ENCODE peak calls at places on chromosomes 2 and 18, in four cellular contexts. One of them, this sample, is unnamed.
A peak's percentile ranks its signal among the peaks of the same experiment; 100 is the strongest.

GRCh38 chr2:44543773-44544725 is 182.3 kb downstream of the CAMKMT start:
- DNase-seq in mucosa of descending colon: no peak
- DNase-seq in uterus: no peak
- DNase-seq in choroid plexus epithelial cell: peak; percentile 48
- DNase-seq in this sample: peak; percentile 68

GRCh38 chr2:11102466-11102865 is 52.8 kb upstream of the SLC66A3 start:
- DNase-seq in mucosa of descending colon: no peak
- DNase-seq in choroid plexus epithelial cell: no peak
- DNase-seq in uterus: no peak
- DNase-seq in this sample: no peak

GRCh38 chr2:60119778-60120177 is 433.7 kb downstream of the BCL11A start:
- DNase-seq in choroid plexus epithelial cell: no peak
- DNase-seq in uterus: no peak
- DNase-seq in mucosa of descending colon: no peak
- DNase-seq in this sample: peak; percentile 10

GRCh38 chr2:182625814-182626213 is 90.2 kb upstream of the DNAJC10 start:
- DNase-seq in choroid plexus epithelial cell: no peak
- DNase-seq in mucosa of descending colon: no peak
- DNase-seq in uterus: no peak
- DNase-seq in this sample: peak; percentile 27

GRCh38 chr2:16302969-16303592 is 362.6 kb downstream of the CYRIA start:
- DNase-seq in mucosa of descending colon: no peak
- DNase-seq in uterus: no peak
- DNase-seq in choroid plexus epithelial cell: no peak
- DNase-seq in this sample: no peak

GRCh38 chr2:199663157-199663556 is 187.8 kb downstream of the FTCDNL1 start:
- DNase-seq in uterus: no peak
- DNase-seq in mucosa of descending colon: no peak
- DNase-seq in choroid plexus epithelial cell: no peak
- DNase-seq in this sample: no peak

GRCh38 chr2:153059338-153060052 is 341.1 kb downstream of the ARL6IP6 start:
- DNase-seq in uterus: no peak
- DNase-seq in choroid plexus epithelial cell: peak; percentile 1
- DNase-seq in mucosa of descending colon: no peak
- DNase-seq in this sample: peak; percentile 99

GRCh38 chr2:60553496-60553991 is at the start of gene BCL11A:
- DNase-seq in choroid plexus epithelial cell: peak; percentile 93
- DNase-seq in mucosa of descending colon: peak; percentile 75
- DNase-seq in uterus: no peak
- DNase-seq in this sample: peak; percentile 83

GRCh38 chr2:10424051-10424450 is 24.1 kb downstream of the ODC1 start:
- DNase-seq in uterus: no peak
- DNase-seq in mucosa of descending colon: no peak
- DNase-seq in choroid plexus epithelial cell: peak; percentile 99
- DNase-seq in this sample: no peak

GRCh38 chr2:120746179-120746549 is 10.5 kb downstream of the GLI2 start:
- DNase-seq in uterus: no peak
- DNase-seq in mucosa of descending colon: no peak
- DNase-seq in choroid plexus epithelial cell: no peak
- DNase-seq in this sample: no peak

GRCh38 chr2:202542142-202542541 is 92.6 kb upstream of the FAM117B start:
- DNase-seq in choroid plexus epithelial cell: no peak
- DNase-seq in mucosa of descending colon: no peak
- DNase-seq in uterus: peak; percentile 56
- DNase-seq in this sample: no peak
- TF ChIP-seq CTCF in choroid plexus epithelial cell: no peak
- TF ChIP-seq CTCF in mucosa of descending colon: no peak
- TF ChIP-seq CTCF in uterus: no peak
- TF ChIP-seq CTCF in this sample: no peak

DNA sequence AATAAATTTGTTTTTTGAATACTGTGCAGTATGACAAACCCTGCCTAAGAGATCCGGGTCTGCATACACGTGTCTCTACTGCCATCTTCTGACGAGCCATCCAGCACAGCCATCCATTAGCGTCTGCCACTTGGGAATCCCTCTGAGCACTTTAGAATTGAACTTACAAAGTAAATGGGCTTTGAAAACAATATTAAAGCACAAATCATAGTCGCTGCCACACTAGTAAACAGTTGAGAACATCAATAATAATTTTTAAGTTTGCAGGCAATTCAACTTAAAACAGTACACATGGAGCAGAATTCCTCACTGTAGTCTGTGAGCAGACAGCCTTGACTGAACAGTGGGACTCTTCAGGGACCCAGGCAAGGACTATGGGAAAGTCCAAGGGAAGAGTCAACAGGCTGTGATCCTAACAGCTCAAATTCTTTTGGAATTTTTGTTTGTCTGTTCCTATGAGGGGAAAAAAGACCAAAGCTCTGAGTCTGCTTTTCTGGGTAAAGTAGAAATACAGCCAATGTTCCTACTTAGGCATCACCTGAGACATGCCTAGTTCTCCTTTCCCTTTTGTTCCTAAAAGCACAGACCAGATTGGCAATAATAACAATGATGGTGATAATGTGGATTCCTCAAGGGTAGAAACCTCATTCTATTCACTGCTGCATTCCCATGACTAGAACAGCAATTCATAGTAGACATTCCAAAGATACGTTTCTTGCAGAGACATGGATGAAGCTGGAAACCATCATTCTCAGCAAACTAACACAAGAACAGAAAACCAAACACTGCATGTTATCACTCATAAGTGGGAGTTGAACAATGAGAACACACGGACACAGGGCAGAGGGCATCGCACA is 92.9 kb downstream of the MREG start:
- DNase-seq in mucosa of descending colon: no peak
- DNase-seq in choroid plexus epithelial cell: peak; percentile 96
- DNase-seq in uterus: peak; percentile 73
- DNase-seq in this sample: peak; percentile 66
- TF ChIP-seq CTCF in mucosa of descending colon: peak; percentile 52
- TF ChIP-seq CTCF in choroid plexus epithelial cell: peak; percentile 94
- TF ChIP-seq CTCF in uterus: peak; percentile 79
- TF ChIP-seq CTCF in this sample: peak; percentile 80

GRCh38 chr18:36572135-36572856 is 256.5 kb downstream of the TPGS2 start:
- DNase-seq in uterus: no peak
- DNase-seq in choroid plexus epithelial cell: peak; percentile 73
- DNase-seq in mucosa of descending colon: no peak
- DNase-seq in this sample: peak; percentile 46
- TF ChIP-seq CTCF in uterus: no peak
- TF ChIP-seq CTCF in choroid plexus epithelial cell: peak; percentile 78
- TF ChIP-seq CTCF in mucosa of descending colon: no peak
- TF ChIP-seq CTCF in this sample: peak; percentile 50

GRCh38 chr2:73386894-73387636 is 1.4 kb downstream of the ALMS1 start:
- DNase-seq in uterus: no peak
- DNase-seq in choroid plexus epithelial cell: peak; percentile 2
- DNase-seq in mucosa of descending colon: no peak
- DNase-seq in this sample: no peak

GRCh38 chr2:73386342-73386868 is 769 bp downstream of the ALMS1 start:
- DNase-seq in uterus: no peak
- DNase-seq in choroid plexus epithelial cell: no peak
- DNase-seq in mucosa of descending colon: no peak
- DNase-seq in this sample: no peak

GRCh38 chr2:73383036-73383435 is 2.6 kb upstream of the ALMS1 start:
- DNase-seq in uterus: no peak
- DNase-seq in choroid plexus epithelial cell: no peak
- DNase-seq in mucosa of descending colon: no peak
- DNase-seq in this sample: no peak

DNA sequence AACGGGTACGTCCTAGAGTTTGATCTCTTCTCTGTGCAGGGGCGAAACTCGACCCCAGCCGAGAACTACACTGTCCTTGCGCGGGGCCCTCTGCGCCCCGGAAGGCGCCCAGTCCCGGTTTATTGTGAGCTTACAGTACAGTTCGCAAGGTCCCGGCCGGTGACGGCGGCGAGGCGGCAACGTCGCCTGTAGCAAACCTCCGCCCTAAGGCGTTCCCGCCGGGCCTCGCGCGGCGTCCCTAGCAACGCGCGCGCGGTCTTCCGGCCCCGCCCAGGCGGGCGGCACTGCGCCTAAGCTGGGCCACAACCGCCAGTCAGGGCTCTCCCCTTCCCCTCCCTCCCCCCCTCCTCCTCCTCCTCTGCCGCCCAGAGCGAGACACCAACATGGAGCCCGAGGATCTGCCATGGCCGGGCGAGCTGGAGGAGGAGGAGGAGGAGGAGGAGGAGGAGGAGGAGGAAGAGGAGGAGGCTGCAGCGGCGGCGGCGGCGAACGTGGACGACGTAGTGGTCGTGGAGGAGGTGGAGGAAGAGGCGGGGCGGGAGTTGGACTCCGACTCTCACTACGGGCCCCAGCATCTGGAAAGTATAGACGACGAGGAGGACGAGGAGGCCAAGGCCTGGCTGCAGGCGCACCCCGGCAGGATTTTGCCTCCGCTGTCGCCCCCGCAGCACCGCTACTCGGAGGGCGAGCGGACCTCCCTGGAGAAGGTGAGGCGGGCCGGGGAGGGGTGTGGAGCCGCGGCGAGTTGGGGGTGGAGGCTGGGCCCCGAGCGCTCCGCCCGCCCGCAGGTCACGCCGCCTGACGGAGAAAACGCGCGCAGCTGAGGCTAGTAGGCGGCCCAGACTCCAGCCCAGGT is at the start of gene ALMS1:
- DNase-seq in mucosa of descending colon: peak; percentile 96
- DNase-seq in choroid plexus epithelial cell: peak; percentile 88
- DNase-seq in uterus: peak; percentile 85
- DNase-seq in this sample: peak; percentile 63
- TF ChIP-seq CTCF in mucosa of descending colon: peak; percentile 39
- TF ChIP-seq CTCF in choroid plexus epithelial cell: peak; percentile 25
- TF ChIP-seq CTCF in uterus: peak; percentile 18
- TF ChIP-seq CTCF in this sample: peak; percentile 37

DNA sequence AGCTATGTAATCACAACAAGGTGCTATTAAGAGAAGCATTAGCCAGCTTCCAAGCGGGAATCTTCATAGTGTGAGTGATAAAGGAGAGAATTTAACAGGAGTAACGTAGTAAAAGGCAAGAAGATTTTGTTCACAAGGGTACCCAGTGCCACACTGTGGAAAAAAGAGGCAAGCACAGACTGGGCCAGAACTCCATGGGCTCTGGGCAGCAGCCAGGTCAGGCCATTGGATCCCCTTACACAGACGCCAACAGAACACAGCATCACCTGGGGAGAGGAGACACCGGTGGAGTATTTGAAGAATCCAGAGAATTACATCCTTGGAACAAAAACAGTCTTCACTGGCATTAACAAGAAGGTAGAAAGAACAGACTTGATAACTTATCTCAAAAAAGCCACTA is 21.2 kb downstream of the AMER3 start:
- DNase-seq in mucosa of descending colon: no peak
- DNase-seq in uterus: no peak
- DNase-seq in choroid plexus epithelial cell: no peak
- DNase-seq in this sample: no peak
- TF ChIP-seq CTCF in mucosa of descending colon: no peak
- TF ChIP-seq CTCF in uterus: no peak
- TF ChIP-seq CTCF in choroid plexus epithelial cell: no peak
- TF ChIP-seq CTCF in this sample: peak; percentile 15

DNA sequence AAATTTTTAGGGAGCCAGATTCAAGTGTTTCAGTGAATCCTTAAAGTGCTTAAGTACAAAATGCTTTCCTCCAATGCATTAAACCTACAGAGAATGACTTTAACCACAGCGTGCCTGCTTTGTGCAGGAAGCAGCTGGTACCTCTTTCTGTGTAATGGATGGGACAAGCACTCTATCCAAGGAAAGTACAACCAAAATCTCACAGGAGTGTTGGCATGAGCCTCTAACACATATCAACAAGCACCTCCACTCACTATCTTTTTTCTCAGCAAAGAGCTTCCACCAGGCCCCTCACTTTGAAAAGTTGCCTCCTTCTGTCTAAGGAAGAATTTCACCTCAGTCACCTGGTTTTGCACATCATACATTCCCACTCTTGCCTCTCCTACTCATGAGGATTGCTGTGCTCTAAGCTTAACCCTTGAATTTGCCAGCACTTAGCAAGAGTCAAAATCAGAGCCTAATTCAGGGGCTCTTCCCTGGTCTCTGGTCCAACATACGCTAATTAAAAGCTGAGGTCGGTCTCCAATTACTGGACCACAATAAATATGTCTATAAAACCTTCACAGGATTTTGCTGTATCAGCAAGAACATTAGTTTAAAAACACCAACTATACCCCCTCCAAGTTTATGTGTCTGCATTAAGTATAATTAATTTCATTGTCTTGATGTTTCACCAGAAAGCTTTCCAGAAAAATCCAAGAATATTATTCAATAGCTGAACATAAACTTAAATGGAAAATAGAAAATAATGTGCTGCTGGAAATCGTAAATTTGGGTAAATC is 68.9 kb downstream of the ZNF521 start:
- DNase-seq in mucosa of descending colon: no peak
- DNase-seq in uterus: no peak
- DNase-seq in choroid plexus epithelial cell: no peak
- DNase-seq in this sample: no peak
- TF ChIP-seq CTCF in mucosa of descending colon: no peak
- TF ChIP-seq CTCF in uterus: no peak
- TF ChIP-seq CTCF in choroid plexus epithelial cell: no peak
- TF ChIP-seq CTCF in this sample: no peak

GRCh38 chr2:204885747-204886146 is 340.5 kb downstream of the PARD3B start:
- DNase-seq in choroid plexus epithelial cell: peak; percentile 9
- DNase-seq in uterus: no peak
- DNase-seq in mucosa of descending colon: no peak
- DNase-seq in this sample: no peak
- TF ChIP-seq CTCF in choroid plexus epithelial cell: peak; percentile 31
- TF ChIP-seq CTCF in uterus: no peak
- TF ChIP-seq CTCF in mucosa of descending colon: no peak
- TF ChIP-seq CTCF in this sample: no peak

DNA sequence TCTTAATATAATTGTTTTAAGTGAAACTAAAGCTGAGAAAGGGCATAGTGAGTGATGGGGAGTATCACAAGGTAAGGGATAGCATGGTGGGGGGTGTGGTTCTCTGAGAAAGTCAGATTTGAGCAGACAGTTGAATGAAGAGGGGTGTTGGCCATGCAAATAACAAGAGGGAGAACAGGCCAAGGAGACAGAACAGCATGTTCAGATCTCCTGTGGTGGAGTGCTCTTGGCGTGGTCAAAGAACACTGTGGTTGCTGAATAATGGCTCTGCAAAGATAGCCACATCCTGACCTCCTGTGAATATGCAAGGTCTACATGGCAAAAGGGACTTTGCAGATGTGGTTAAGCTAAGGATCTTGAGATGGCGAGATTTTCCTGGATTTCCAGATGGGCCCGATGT is 389.2 kb downstream of the TMEM182 start:
- DNase-seq in mucosa of descending colon: no peak
- DNase-seq in uterus: no peak
- DNase-seq in choroid plexus epithelial cell: no peak
- DNase-seq in this sample: no peak
- TF ChIP-seq CTCF in mucosa of descending colon: no peak
- TF ChIP-seq CTCF in uterus: no peak
- TF ChIP-seq CTCF in choroid plexus epithelial cell: no peak
- TF ChIP-seq CTCF in this sample: no peak

DNA sequence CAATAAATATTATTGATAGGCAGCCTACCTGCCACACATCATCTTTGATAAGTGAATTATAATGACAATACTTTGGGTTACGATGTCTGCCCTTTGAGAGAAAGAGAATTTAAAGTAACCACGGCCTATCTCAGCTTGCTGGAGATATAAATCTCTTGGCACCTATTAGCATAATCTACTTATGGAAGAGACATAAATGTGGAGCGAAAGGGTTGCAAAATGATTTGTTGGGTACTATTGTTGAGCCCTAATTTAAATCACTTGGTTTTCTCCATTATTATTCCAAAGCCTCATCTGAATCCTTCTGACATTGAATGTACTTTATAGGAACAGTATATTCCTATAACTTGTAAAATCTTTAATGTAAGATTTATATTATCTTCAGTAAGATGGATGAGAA is 520.1 kb downstream of the DPP10 start:
- DNase-seq in uterus: no peak
- DNase-seq in choroid plexus epithelial cell: no peak
- DNase-seq in mucosa of descending colon: no peak
- DNase-seq in this sample: no peak
- TF ChIP-seq CTCF in uterus: no peak
- TF ChIP-seq CTCF in choroid plexus epithelial cell: no peak
- TF ChIP-seq CTCF in mucosa of descending colon: no peak
- TF ChIP-seq CTCF in this sample: no peak

This sample was measured in bronchial epithelial cell.